ENCODE peak calls at places on chromosomes 6 and 20, in four cellular contexts. One of them, this sample, is unnamed.

GRCh38 chr6:168160506-168161370 is 81.7 kb upstream of the FRMD1 start:
- DNase-seq in KBM-7: no peak
- DNase-seq in D341Med: no peak
- DNase-seq in mucosa of gallbladder: peak
- DNase-seq in this sample: no peak

GRCh38 chr6:73969982-73970960 is 274.3 kb downstream of the CD109 start:
- DNase-seq in D341Med: peak
- DNase-seq in mucosa of gallbladder: no peak
- DNase-seq in KBM-7: peak
- DNase-seq in this sample: no peak

GRCh38 chr20:44961868-44962267 is 1.7 kb upstream of the TOMM34 start:
- DNase-seq in KBM-7: no peak
- DNase-seq in D341Med: no peak
- DNase-seq in mucosa of gallbladder: no peak
- DNase-seq in this sample: no peak

GRCh38 chr20:22929661-22930060 is 105.5 kb upstream of the SSTR4 start:
- DNase-seq in mucosa of gallbladder: no peak
- DNase-seq in KBM-7: no peak
- DNase-seq in D341Med: no peak
- DNase-seq in this sample: no peak

GRCh38 chr6:3229566-3230274 is 2.3 kb upstream of the TUBB2B start:
- DNase-seq in D341Med: no peak
- DNase-seq in KBM-7: no peak
- DNase-seq in mucosa of gallbladder: no peak
- DNase-seq in this sample: no peak

GRCh38 chr20:58209652-58210397 is 18.6 kb downstream of the ANKRD60 start:
- DNase-seq in D341Med: peak
- DNase-seq in KBM-7: peak
- DNase-seq in mucosa of gallbladder: peak
- DNase-seq in this sample: peak

GRCh38 chr20:54290636-54291035 is 82.7 kb downstream of the PFDN4 start:
- DNase-seq in D341Med: no peak
- DNase-seq in KBM-7: no peak
- DNase-seq in mucosa of gallbladder: no peak
- DNase-seq in this sample: no peak

GRCh38 chr6:30819287-30819917 is 64.9 kb upstream of the DDR1 start:
- DNase-seq in mucosa of gallbladder: no peak
- DNase-seq in KBM-7: no peak
- DNase-seq in D341Med: no peak
- DNase-seq in this sample: no peak

GRCh38 chr6:33886673-33887144 is 82.9 kb upstream of the MLN start:
- DNase-seq in D341Med: no peak
- DNase-seq in mucosa of gallbladder: peak
- DNase-seq in KBM-7: no peak
- DNase-seq in this sample: no peak

GRCh38 chr20:44041001-44041400 is 126.3 kb downstream of the TOX2 start:
- DNase-seq in D341Med: no peak
- DNase-seq in KBM-7: no peak
- DNase-seq in mucosa of gallbladder: no peak
- DNase-seq in this sample: no peak

GRCh38 chr6:26311012-26311384 is 54.0 kb upstream of the BTN3A2 start:
- DNase-seq in mucosa of gallbladder: no peak
- DNase-seq in D341Med: no peak
- DNase-seq in KBM-7: no peak
- DNase-seq in this sample: no peak

GRCh38 chr20:50737352-50737751 is 6.0 kb downstream of the PARD6B start:
- DNase-seq in D341Med: no peak
- DNase-seq in KBM-7: no peak
- DNase-seq in mucosa of gallbladder: no peak
- DNase-seq in this sample: no peak

GRCh38 chr6:163554663-163555062 is 140.1 kb downstream of the QKI start:
- DNase-seq in mucosa of gallbladder: peak
- DNase-seq in KBM-7: peak
- DNase-seq in D341Med: peak
- DNase-seq in this sample: no peak

GRCh38 chr20:38286586-38287502 is 17.1 kb upstream of the BPI start:
- DNase-seq in D341Med: no peak
- DNase-seq in KBM-7: no peak
- DNase-seq in mucosa of gallbladder: no peak
- DNase-seq in this sample: peak

GRCh38 chr6:158778005-158778527 is 41.1 kb downstream of the EZR start:
- DNase-seq in mucosa of gallbladder: no peak
- DNase-seq in D341Med: no peak
- DNase-seq in KBM-7: no peak
- DNase-seq in this sample: no peak

GRCh38 chr6:157110620-157111019 is 212.7 kb downstream of the TMEM242 start:
- DNase-seq in mucosa of gallbladder: no peak
- DNase-seq in KBM-7: no peak
- DNase-seq in D341Med: no peak
- DNase-seq in this sample: no peak

GRCh38 chr6:142014515-142014914 is 118.2 kb upstream of the GJE1 start:
- DNase-seq in D341Med: no peak
- DNase-seq in mucosa of gallbladder: no peak
- DNase-seq in KBM-7: no peak
- DNase-seq in this sample: no peak

GRCh38 chr6:124949706-124950105 is 12.5 kb upstream of the RNF217 start:
- DNase-seq in KBM-7: no peak
- DNase-seq in D341Med: no peak
- DNase-seq in mucosa of gallbladder: no peak
- DNase-seq in this sample: no peak

GRCh38 chr20:13700761-13701160 is 62.0 kb upstream of the TASP1 start:
- DNase-seq in KBM-7: no peak
- DNase-seq in mucosa of gallbladder: no peak
- DNase-seq in D341Med: no peak
- DNase-seq in this sample: no peak

GRCh38 chr6:44128020-44128917 is 915 bp downstream of the TMEM63B start:
- DNase-seq in D341Med: peak
- DNase-seq in KBM-7: peak
- DNase-seq in mucosa of gallbladder: no peak
- DNase-seq in this sample: peak

GRCh38 chr20:25389858-25390537 is 637 bp downstream of the ABHD12 start:
- DNase-seq in D341Med: peak
- DNase-seq in mucosa of gallbladder: no peak
- DNase-seq in KBM-7: no peak
- DNase-seq in this sample: peak

GRCh38 chr6:30219244-30219643 is 6.0 kb upstream of the TRIM26 start:
- DNase-seq in KBM-7: peak
- DNase-seq in D341Med: peak
- DNase-seq in mucosa of gallbladder: peak
- DNase-seq in this sample: peak

GRCh38 chr6:157822221-157823000 is 635 bp upstream of the SNX9 start:
- DNase-seq in mucosa of gallbladder: no peak
- DNase-seq in D341Med: no peak
- DNase-seq in KBM-7: no peak
- DNase-seq in this sample: no peak

GRCh38 chr6:170095273-170095976 is 195.5 kb downstream of the DLL1 start:
- DNase-seq in KBM-7: no peak
- DNase-seq in mucosa of gallbladder: no peak
- DNase-seq in D341Med: no peak
- DNase-seq in this sample: no peak

GRCh38 chr6:168145747-168146596 is 67.0 kb upstream of the FRMD1 start:
- DNase-seq in KBM-7: no peak
- DNase-seq in mucosa of gallbladder: no peak
- DNase-seq in D341Med: peak
- DNase-seq in this sample: no peak

GRCh38 chr20:11847827-11848226 is 69.9 kb upstream of the BTBD3 start:
- DNase-seq in D341Med: no peak
- DNase-seq in KBM-7: no peak
- DNase-seq in mucosa of gallbladder: peak
- DNase-seq in this sample: no peak

GRCh38 chr20:35618372-35619131 is 2.9 kb downstream of the SPAG4 start:
- DNase-seq in mucosa of gallbladder: no peak
- DNase-seq in D341Med: no peak
- DNase-seq in KBM-7: no peak
- DNase-seq in this sample: no peak

GRCh38 chr20:9087531-9088217 is 18.8 kb downstream of the PLCB4 start:
- DNase-seq in D341Med: no peak
- DNase-seq in mucosa of gallbladder: no peak
- DNase-seq in KBM-7: no peak
- DNase-seq in this sample: no peak

This sample was measured in C1 segment of cervical spinal cord.